ENCODE peak calls at places on chromosomes 2 and 18, in six cellular contexts. T is adrenal gland, S is body of pancreas, F is neural progenitor cell, Z is HCT116, K is lower lobe of right lung. E is an unnamed sample.

GRCh38 chr2:60514886-60515407 is 38.5 kb downstream of the BCL11A start:
- DNase-seq in T (no peak), S (no peak), F (no peak), Z (no peak), K (no peak), E (no peak)

GRCh38 chr2:111705206-111705605 is 178.8 kb downstream of the ANAPC1 start:
- DNase-seq in T (no peak), S (no peak), F (peak; percentile 50), Z (no peak), K (no peak), E (no peak)

GRCh38 chr2:161243873-161244272 is 64.4 kb upstream of the PSMD14 start:
- DNase-seq in T (no peak), S (no peak), F (no peak), Z (no peak), K (no peak), E (no peak)

GRCh38 chr2:210445116-210445707 is 31.3 kb downstream of the LANCL1 start:
- DNase-seq in T (no peak), S (no peak), F (peak; percentile 20), Z (peak; percentile 6), K (no peak), E (no peak)

GRCh38 chr18:57846258-57846657 is 43.1 kb upstream of the ATP8B1 start:
- DNase-seq in T (peak; percentile 53), S (peak; percentile 58), F (no peak), Z (peak; percentile 26), K (no peak), E (peak; percentile 40)

GRCh38 chr2:199910338-199911051 is 598 bp upstream of the C2orf69 start:
- DNase-seq in T (no peak), S (no peak), F (no peak), Z (no peak), K (no peak), E (no peak)

GRCh38 chr18:8069708-8070107 is 502.6 kb downstream of the PTPRM start:
- DNase-seq in T (no peak), S (no peak), F (no peak), Z (no peak), K (no peak), E (no peak)

GRCh38 chr2:201808070-201808469 is 1.7 kb downstream of the CDK15 start:
- DNase-seq in T (no peak), S (no peak), F (no peak), Z (no peak), K (no peak), E (no peak)

GRCh38 chr2:205171541-205171940 is 510.8 kb upstream of the NRP2 start:
- DNase-seq in T (no peak), S (no peak), F (no peak), Z (no peak), K (no peak), E (no peak)

GRCh38 chr2:102397167-102397566 is 25.8 kb upstream of the IL18RAP start:
- DNase-seq in T (no peak), S (no peak), F (peak; percentile 9), Z (no peak), K (no peak), E (no peak)

GRCh38 chr18:8548186-8548585 is 61.1 kb upstream of the RAB12 start:
- DNase-seq in T (no peak), S (no peak), F (no peak), Z (no peak), K (no peak), E (no peak)

GRCh38 chr2:150474326-150475074 is 13.0 kb downstream of the RND3 start:
- DNase-seq in T (no peak), S (no peak), F (no peak), Z (no peak), K (no peak), E (no peak)

GRCh38 chr2:22683911-22684310 is 701.1 kb upstream of the KLHL29 start:
- DNase-seq in T (no peak), S (no peak), F (no peak), Z (no peak), K (no peak), E (no peak)
- TF ChIP-seq CTCF in T (no peak), S (no peak), F (no peak), Z (no peak), K (no peak), E (no peak)

GRCh38 chr2:173814306-173814705 is 150.9 kb downstream of the SP3 start:
- DNase-seq in T (no peak), S (no peak), F (no peak), Z (no peak), K (no peak), E (no peak)

GRCh38 chr2:173817582-173817981 is 147.6 kb downstream of the SP3 start:
- DNase-seq in T (no peak), S (no peak), F (no peak), Z (no peak), K (no peak), E (no peak)

GRCh38 chr2:173821451-173821850 is 143.7 kb downstream of the SP3 start:
- DNase-seq in T (no peak), S (no peak), F (no peak), Z (no peak), K (no peak), E (no peak)

GRCh38 chr2:173818285-173818684 is 146.9 kb downstream of the SP3 start:
- DNase-seq in T (no peak), S (no peak), F (no peak), Z (no peak), K (no peak), E (no peak)

GRCh38 chr2:173815778-173816177 is 149.4 kb downstream of the SP3 start:
- DNase-seq in T (no peak), S (no peak), F (no peak), Z (no peak), K (no peak), E (no peak)
- H3K9me3 ChIP-seq in T (no peaks in the 10 kb centered on the region), S (no peaks in the 10 kb centered on the region), F (no peaks in the 10 kb centered on the region), Z (no peaks in the 10 kb centered on the region), K (no peaks in the 10 kb centered on the region), E (no peaks in the 10 kb centered on the region)

GRCh38 chr2:62077239-62077638 is 118.7 kb upstream of the B3GNT2 start:
- DNase-seq in T (no peak), S (no peak), F (no peak), Z (no peak), K (no peak), E (no peak)
- TF ChIP-seq CTCF in T (no peak), S (no peak), F (no peak), Z (no peak), K (no peak), E (no peak)

DNA sequence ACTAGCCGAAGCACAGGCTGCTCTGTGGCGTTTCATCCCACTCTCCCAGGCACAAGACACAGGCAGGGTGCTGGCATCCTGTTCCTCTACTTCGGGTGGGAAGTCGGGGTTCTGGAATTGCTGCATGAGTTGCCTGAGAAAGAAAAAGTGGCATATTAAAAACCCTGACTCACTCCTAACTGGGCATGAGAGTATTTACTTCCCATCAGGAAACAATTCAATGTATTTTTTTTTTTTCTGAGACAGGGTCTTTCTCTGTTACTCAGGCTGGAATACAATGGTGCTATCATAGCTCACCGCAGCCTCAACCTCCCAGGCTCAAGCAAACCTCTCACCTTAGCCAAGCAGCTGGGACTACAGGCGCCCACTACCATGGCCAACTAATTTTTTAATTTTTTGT is 7.4 kb downstream of the ODC1 start:
- DNase-seq in T (no peak), S (no peak), F (no peak), Z (no peak), K (no peak), E (no peak)
- H3K9me3 ChIP-seq in T (no peaks in the 10 kb centered on the region), S (no peaks in the 10 kb centered on the region), F (no peaks in the 10 kb centered on the region), Z (no peaks in the 10 kb centered on the region), K (no peaks in the 10 kb centered on the region), E (no peaks in the 10 kb centered on the region)

E was measured in stomach.